ENCODE peak calls at places on chromosomes 1 and 21, in seven cellular contexts. L is OCI-LY7; X is CD4-positive, CD25-positive, alpha-beta regulatory T cell; E is effector memory CD4-positive, alpha-beta T cell; D is aorta; K is PC-9; Y is prostate gland. U is an unnamed sample.

GRCh38 chr1:71413441-71414170 is 332.8 kb upstream of the ZRANB2 start:
- DNase-seq in L (no peak), X (no peak), E (no peak), D (no peak), K (no peak), Y (no peak), U (no peak)

GRCh38 chr1:13754510-13755103 is 54.6 kb downstream of the PRDM2 start:
- DNase-seq in L (no peak), X (no peak), E (no peak), D (no peak), K (no peak), Y (no peak), U (no peak)

GRCh38 chr1:174940776-174941175 is 59.0 kb upstream of the CACYBP start:
- DNase-seq in L (no peak), X (no peak), E (no peak), D (no peak), K (no peak), Y (no peak), U (no peak)

GRCh38 chr21:34875830-34876229 is 173.3 kb downstream of the RUNX1 start:
- DNase-seq in L (no peak), X (no peak), E (no peak), D (no peak), K (no peak), Y (no peak), U (no peak)

GRCh38 chr1:167252986-167253385 is 32.3 kb downstream of the POU2F1 start:
- DNase-seq in L (no peak), X (no peak), E (no peak), D (no peak), K (no peak), Y (no peak), U (no peak)

GRCh38 chr1:244118087-244118761 is 67.1 kb downstream of the ZBTB18 start:
- DNase-seq in L (no peak), X (no peak), E (no peak), D (no peak), K (no peak), Y (no peak), U (no peak)

GRCh38 chr1:212671342-212672031 is 28.2 kb downstream of the BATF3 start:
- DNase-seq in L (peak; percentile 29), X (no peak), E (no peak), D (no peak), K (peak; percentile 72), Y (no peak), U (no peak)

GRCh38 chr1:230327892-230328284 is 98.2 kb downstream of the PGBD5 start:
- DNase-seq in L (no peak), X (no peak), E (no peak), D (no peak), K (no peak), Y (no peak), U (no peak)

GRCh38 chr1:184191181-184191601 is 139.7 kb downstream of the TSEN15 start:
- DNase-seq in L (no peak), X (no peak), E (no peak), D (peak; percentile 70), K (no peak), Y (peak; percentile 11), U (no peak)

GRCh38 chr1:43466403-43466802 is 12.7 kb upstream of the HYI start:
- DNase-seq in L (no peak), X (no peak), E (no peak), D (no peak), K (no peak), Y (no peak), U (no peak)

GRCh38 chr1:116066868-116067563 is 44.2 kb upstream of the MAB21L3 start:
- DNase-seq in L (no peak), X (no peak), E (no peak), D (no peak), K (no peak), Y (no peak), U (no peak)

GRCh38 chr1:65079941-65080340 is 68.1 kb upstream of the AK4 start:
- DNase-seq in L (no peak), X (no peak), E (no peak), D (no peak), K (no peak), Y (no peak), U (no peak)

GRCh38 chr1:50977575-50978143 is 7.6 kb downstream of the CDKN2C start:
- DNase-seq in L (peak; percentile 64), X (peak; percentile 34), E (no peak), D (peak; percentile 85), K (peak; percentile 41), Y (peak; percentile 29), U (peak; percentile 21)

GRCh38 chr1:81679972-81680371 is 120.8 kb upstream of the ADGRL2 start:
- DNase-seq in L (no peak), X (no peak), E (no peak), D (no peak), K (no peak), Y (no peak), U (no peak)

GRCh38 chr21:38311765-38312164 is 55.0 kb downstream of the KCNJ15 start:
- DNase-seq in L (no peak), X (no peak), E (no peak), D (no peak), K (no peak), Y (no peak), U (no peak)

GRCh38 chr1:160768295-160768657 is 27.7 kb upstream of the LY9 start:
- DNase-seq in L (peak; percentile 84), X (peak; percentile 87), E (peak; percentile 65), D (no peak), K (no peak), Y (no peak), U (peak; percentile 75)

GRCh38 chr1:171286032-171286705 is 27.8 kb upstream of the FMO4 start:
- DNase-seq in L (peak; percentile 14), X (no peak), E (no peak), D (no peak), K (no peak), Y (no peak), U (no peak)

GRCh38 chr1:214902636-214903320 is 179.8 kb upstream of the KCNK2 start:
- DNase-seq in L (no peak), X (no peak), E (no peak), D (no peak), K (no peak), Y (no peak), U (no peak)

GRCh38 chr1:145720556-145720877 is 1.2 kb downstream of the CD160 start:
- DNase-seq in L (no peak), X (no peak), E (no peak), D (no peak), K (no peak), Y (no peak), U (no peak)

GRCh38 chr1:162631546-162632233 is 574 bp upstream of the DDR2 start:
- DNase-seq in L (no peak), X (no peak), E (no peak), D (no peak), K (no peak), Y (no peak), U (no peak)

GRCh38 chr1:55244476-55245109 is 29.4 kb upstream of the USP24 start:
- DNase-seq in L (no peak), X (no peak), E (no peak), D (no peak), K (peak; percentile 39), Y (no peak), U (no peak)

GRCh38 chr1:41449326-41449921 is 35.1 kb downstream of the EDN2 start:
- DNase-seq in L (no peak), X (no peak), E (no peak), D (no peak), K (no peak), Y (peak; percentile 65), U (no peak)

GRCh38 chr1:172483448-172483847 is 39.6 kb upstream of the PIGC start:
- DNase-seq in L (no peak), X (no peak), E (no peak), D (no peak), K (no peak), Y (no peak), U (no peak)

DNA sequence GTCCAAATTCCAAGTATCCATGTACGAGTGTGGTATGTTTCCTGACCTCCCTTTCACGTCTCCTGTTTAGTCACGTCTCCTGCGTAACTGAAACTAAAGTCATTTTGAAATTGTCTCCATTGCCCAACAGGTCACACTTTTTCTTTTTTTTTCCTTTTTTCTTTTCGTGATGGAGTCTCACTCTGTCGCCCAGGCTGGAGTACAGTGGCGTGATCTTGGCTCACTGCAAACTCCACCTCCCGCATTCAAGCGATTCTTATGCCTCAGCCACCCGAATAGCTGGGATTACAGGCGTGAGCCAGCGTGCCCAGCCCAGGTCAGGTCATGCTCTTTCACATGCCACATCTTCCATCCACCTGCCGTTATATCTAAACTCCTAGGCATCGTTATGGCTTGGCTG is 38.2 kb downstream of the L1TD1 start:
- DNase-seq in L (no peak), X (no peak), E (no peak), D (no peak), K (no peak), Y (no peak), U (no peak)
- H3K4me1 ChIP-seq in L (no peaks in the 10 kb centered on the region), X (no peaks in the 10 kb centered on the region), E (no peaks in the 10 kb centered on the region), D (no peaks in the 10 kb centered on the region), K (peaks cover 79% of the 10 kb centered on the region), Y (no peaks in the 10 kb centered on the region), U (no peaks in the 10 kb centered on the region)

GRCh38 chr1:201420608-201421002 is 925 bp downstream of the TNNI1 start:
- DNase-seq in L (no peak), X (no peak), E (no peak), D (peak; percentile 61), K (no peak), Y (no peak), U (no peak)
- H3K4me3 ChIP-seq in L (no peak overlapping the region), X (no peak overlapping the region), E (no peak overlapping the region), D (no peak overlapping the region), K (no peak overlapping the region), Y (no peak overlapping the region), U (no peak overlapping the region)

GRCh38 chr1:223712856-223713494 is 636 bp downstream of the CAPN2 start:
- DNase-seq in L (no peak), X (peak; percentile 47), E (peak; percentile 43), D (peak; percentile 83), K (peak; percentile 32), Y (no peak), U (peak; percentile 62)

GRCh38 chr1:223710179-223711133 is 1.9 kb upstream of the CAPN2 start:
- DNase-seq in L (no peak), X (no peak), E (no peak), D (no peak), K (no peak), Y (no peak), U (no peak)

GRCh38 chr1:223712184-223712855 is at the start of gene CAPN2:
- DNase-seq in L (no peak), X (peak; percentile 52), E (peak; percentile 53), D (peak; percentile 95), K (peak; percentile 93), Y (peak; percentile 78), U (peak; percentile 59)

GRCh38 chr1:223711173-223711572 is 1.2 kb upstream of the CAPN2 start:
- DNase-seq in L (no peak), X (no peak), E (no peak), D (no peak), K (no peak), Y (no peak), U (no peak)

DNA sequence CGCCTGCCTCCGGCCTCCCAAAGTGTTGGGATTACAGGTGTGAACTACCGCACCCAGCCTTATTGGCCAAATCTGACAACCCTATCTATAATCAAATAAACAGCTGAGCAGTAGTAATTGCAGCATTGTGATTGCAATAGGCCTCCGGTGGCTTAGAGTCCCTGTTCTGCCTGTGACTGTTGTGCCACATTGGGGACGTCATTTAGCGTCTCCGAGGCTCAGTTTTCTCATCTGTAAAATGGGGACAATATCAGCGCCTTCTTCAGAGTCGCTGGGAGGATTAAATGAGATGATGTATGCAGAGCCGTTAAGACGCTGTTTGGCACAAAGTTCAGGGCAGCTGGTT is 528 bp upstream of the CAPN2 start:
- DNase-seq in L (no peak), X (no peak), E (no peak), D (no peak), K (no peak), Y (no peak), U (peak; percentile 53)
- H3K27ac ChIP-seq in L (no peak overlapping the region), X (peak overlapping the region; percentile 93), E (peak overlapping the region; percentile 94), D (peak overlapping the region; percentile 64), K (peak overlapping the region; percentile 92), Y (peak overlapping the region; percentile 91), U (peak overlapping the region; percentile 72)

GRCh38 chr1:204306076-204306475 is 53.7 kb downstream of the PLEKHA6 start:
- DNase-seq in L (no peak), X (no peak), E (no peak), D (no peak), K (no peak), Y (no peak), U (no peak)
- H3K4me1 ChIP-seq in L (no peaks in the 10 kb centered on the region), X (no peaks in the 10 kb centered on the region), E (no peaks in the 10 kb centered on the region), D (no peaks in the 10 kb centered on the region), K (peaks cover 62% of the 10 kb centered on the region), Y (peaks cover 9% of the 10 kb centered on the region), U (no peaks in the 10 kb centered on the region)